ENCODE peak calls at places on chromosomes 2 and 18, in ten cellular contexts. One of them, this sample, is unnamed. For H3K4me1, the result is how much of the 10 kb centered on the place peaks cover.

GRCh38 chr2:41521191-41521590 is 526.6 kb upstream of the PKDCC start:
- DNase-seq in right cardiac atrium: no peak
- DNase-seq in IMR-90: no peak
- DNase-seq in mesendoderm: peak
- DNase-seq in Karpas-422: no peak
- DNase-seq in SJCRH30: no peak
- DNase-seq in SJSA1: no peak
- DNase-seq in psoas muscle: no peak
- DNase-seq in OCI-LY7: no peak
- DNase-seq in CD8-positive, alpha-beta memory T cell: no peak
- DNase-seq in this sample: no peak

GRCh38 chr2:230895536-230896345 is 29.3 kb downstream of the GPR55 start:
- DNase-seq in Karpas-422: no peak
- DNase-seq in right cardiac atrium: no peak
- DNase-seq in mesendoderm: no peak
- DNase-seq in CD8-positive, alpha-beta memory T cell: no peak
- DNase-seq in psoas muscle: no peak
- DNase-seq in OCI-LY7: no peak
- DNase-seq in SJCRH30: no peak
- DNase-seq in IMR-90: no peak
- DNase-seq in SJSA1: no peak
- DNase-seq in this sample: peak

GRCh38 chr2:131032393-131032836 is 60.8 kb downstream of the FAM168B start:
- DNase-seq in SJCRH30: no peak
- DNase-seq in SJSA1: no peak
- DNase-seq in Karpas-422: no peak
- DNase-seq in OCI-LY7: no peak
- DNase-seq in mesendoderm: no peak
- DNase-seq in CD8-positive, alpha-beta memory T cell: no peak
- DNase-seq in IMR-90: no peak
- DNase-seq in psoas muscle: no peak
- DNase-seq in right cardiac atrium: no peak
- DNase-seq in this sample: peak

GRCh38 chr2:21841341-21841740 is 717.6 kb downstream of the TDRD15 start:
- DNase-seq in Karpas-422: no peak
- DNase-seq in SJCRH30: no peak
- DNase-seq in psoas muscle: no peak
- DNase-seq in mesendoderm: peak
- DNase-seq in right cardiac atrium: no peak
- DNase-seq in IMR-90: no peak
- DNase-seq in OCI-LY7: no peak
- DNase-seq in SJSA1: no peak
- DNase-seq in CD8-positive, alpha-beta memory T cell: no peak
- DNase-seq in this sample: no peak

GRCh38 chr2:230687498-230687897 is 25.1 kb upstream of the CAB39 start:
- DNase-seq in OCI-LY7: no peak
- DNase-seq in IMR-90: peak
- DNase-seq in SJCRH30: peak
- DNase-seq in CD8-positive, alpha-beta memory T cell: no peak
- DNase-seq in Karpas-422: no peak
- DNase-seq in SJSA1: peak
- DNase-seq in right cardiac atrium: no peak
- DNase-seq in psoas muscle: no peak
- DNase-seq in mesendoderm: no peak
- DNase-seq in this sample: no peak

GRCh38 chr18:37564796-37565137 is 831 bp downstream of the CELF4 start:
- DNase-seq in psoas muscle: peak
- DNase-seq in Karpas-422: no peak
- DNase-seq in right cardiac atrium: peak
- DNase-seq in mesendoderm: peak
- DNase-seq in SJSA1: peak
- DNase-seq in IMR-90: peak
- DNase-seq in CD8-positive, alpha-beta memory T cell: no peak
- DNase-seq in OCI-LY7: no peak
- DNase-seq in SJCRH30: peak
- DNase-seq in this sample: no peak

GRCh38 chr18:80159713-80160636 is 50.9 kb downstream of the ADNP2 start:
- DNase-seq in IMR-90: no peak
- DNase-seq in mesendoderm: peak
- DNase-seq in SJSA1: no peak
- DNase-seq in psoas muscle: peak
- DNase-seq in OCI-LY7: no peak
- DNase-seq in SJCRH30: no peak
- DNase-seq in CD8-positive, alpha-beta memory T cell: no peak
- DNase-seq in right cardiac atrium: no peak
- DNase-seq in Karpas-422: no peak
- DNase-seq in this sample: peak

GRCh38 chr2:37672104-37672869 is 845 bp upstream of the CDC42EP3 start:
- DNase-seq in SJSA1: peak
- DNase-seq in Karpas-422: peak
- DNase-seq in CD8-positive, alpha-beta memory T cell: peak
- DNase-seq in mesendoderm: peak
- DNase-seq in SJCRH30: peak
- DNase-seq in psoas muscle: peak
- DNase-seq in OCI-LY7: peak
- DNase-seq in right cardiac atrium: peak
- DNase-seq in IMR-90: peak
- DNase-seq in this sample: no peak

GRCh38 chr2:13921245-13921644 is 711.3 kb upstream of the LRATD1 start:
- DNase-seq in OCI-LY7: no peak
- DNase-seq in Karpas-422: no peak
- DNase-seq in IMR-90: no peak
- DNase-seq in SJCRH30: no peak
- DNase-seq in psoas muscle: no peak
- DNase-seq in SJSA1: no peak
- DNase-seq in mesendoderm: no peak
- DNase-seq in CD8-positive, alpha-beta memory T cell: no peak
- DNase-seq in right cardiac atrium: no peak
- DNase-seq in this sample: no peak

GRCh38 chr2:239196474-239197021 is 204.3 kb downstream of the HDAC4 start:
- DNase-seq in Karpas-422: no peak
- DNase-seq in right cardiac atrium: no peak
- DNase-seq in OCI-LY7: no peak
- DNase-seq in mesendoderm: no peak
- DNase-seq in CD8-positive, alpha-beta memory T cell: no peak
- DNase-seq in SJCRH30: no peak
- DNase-seq in SJSA1: no peak
- DNase-seq in IMR-90: no peak
- DNase-seq in psoas muscle: no peak
- DNase-seq in this sample: no peak

GRCh38 chr2:140376686-140377085 is 1596.5 kb upstream of the NXPH2 start:
- DNase-seq in CD8-positive, alpha-beta memory T cell: no peak
- DNase-seq in Karpas-422: no peak
- DNase-seq in SJCRH30: peak
- DNase-seq in right cardiac atrium: no peak
- DNase-seq in psoas muscle: no peak
- DNase-seq in mesendoderm: peak
- DNase-seq in IMR-90: no peak
- DNase-seq in SJSA1: no peak
- DNase-seq in OCI-LY7: no peak
- DNase-seq in this sample: no peak

GRCh38 chr2:170715932-170716777 is 1.0 kb downstream of the SP5 start:
- DNase-seq in psoas muscle: no peak
- DNase-seq in SJSA1: no peak
- DNase-seq in IMR-90: no peak
- DNase-seq in CD8-positive, alpha-beta memory T cell: no peak
- DNase-seq in right cardiac atrium: no peak
- DNase-seq in mesendoderm: peak
- DNase-seq in SJCRH30: no peak
- DNase-seq in Karpas-422: no peak
- DNase-seq in OCI-LY7: no peak
- DNase-seq in this sample: no peak

GRCh38 chr2:101912545-101912944 is 79.2 kb upstream of the IL1R2 start:
- DNase-seq in IMR-90: no peak
- DNase-seq in OCI-LY7: peak
- DNase-seq in right cardiac atrium: no peak
- DNase-seq in CD8-positive, alpha-beta memory T cell: no peak
- DNase-seq in mesendoderm: no peak
- DNase-seq in SJSA1: no peak
- DNase-seq in SJCRH30: no peak
- DNase-seq in psoas muscle: no peak
- DNase-seq in Karpas-422: peak
- DNase-seq in this sample: no peak

GRCh38 chr2:228102949-228103348 is 78.5 kb downstream of the SPHKAP start:
- DNase-seq in SJSA1: no peak
- DNase-seq in OCI-LY7: no peak
- DNase-seq in mesendoderm: no peak
- DNase-seq in Karpas-422: no peak
- DNase-seq in psoas muscle: no peak
- DNase-seq in CD8-positive, alpha-beta memory T cell: no peak
- DNase-seq in SJCRH30: no peak
- DNase-seq in right cardiac atrium: no peak
- DNase-seq in IMR-90: no peak
- DNase-seq in this sample: no peak

GRCh38 chr2:28217042-28217740 is 175.5 kb upstream of the FOSL2 start:
- DNase-seq in psoas muscle: no peak
- DNase-seq in CD8-positive, alpha-beta memory T cell: no peak
- DNase-seq in SJSA1: no peak
- DNase-seq in IMR-90: no peak
- DNase-seq in mesendoderm: no peak
- DNase-seq in SJCRH30: no peak
- DNase-seq in OCI-LY7: no peak
- DNase-seq in right cardiac atrium: no peak
- DNase-seq in Karpas-422: no peak
- DNase-seq in this sample: no peak

GRCh38 chr2:9032555-9032954 is 29.1 kb upstream of the MBOAT2 start:
- DNase-seq in SJSA1: no peak
- DNase-seq in CD8-positive, alpha-beta memory T cell: no peak
- DNase-seq in Karpas-422: no peak
- DNase-seq in SJCRH30: no peak
- DNase-seq in OCI-LY7: no peak
- DNase-seq in IMR-90: no peak
- DNase-seq in mesendoderm: no peak
- DNase-seq in psoas muscle: no peak
- DNase-seq in right cardiac atrium: no peak
- DNase-seq in this sample: no peak
- H3K4me1 ChIP-seq in SJSA1: under half
- H3K4me1 ChIP-seq in CD8-positive, alpha-beta memory T cell: under half
- H3K4me1 ChIP-seq in Karpas-422: under half
- H3K4me1 ChIP-seq in SJCRH30: under half
- H3K4me1 ChIP-seq in OCI-LY7: under half
- H3K4me1 ChIP-seq in IMR-90: under half
- H3K4me1 ChIP-seq in mesendoderm: under half
- H3K4me1 ChIP-seq in psoas muscle: under half
- H3K4me1 ChIP-seq in right cardiac atrium: under half
- H3K4me1 ChIP-seq in this sample: under half

GRCh38 chr2:10406016-10406415 is 42.1 kb downstream of the ODC1 start:
- DNase-seq in SJCRH30: no peak
- DNase-seq in Karpas-422: no peak
- DNase-seq in mesendoderm: no peak
- DNase-seq in IMR-90: no peak
- DNase-seq in OCI-LY7: no peak
- DNase-seq in SJSA1: no peak
- DNase-seq in CD8-positive, alpha-beta memory T cell: no peak
- DNase-seq in psoas muscle: peak
- DNase-seq in right cardiac atrium: no peak
- DNase-seq in this sample: no peak
- H3K4me1 ChIP-seq in SJCRH30: under half
- H3K4me1 ChIP-seq in Karpas-422: under half
- H3K4me1 ChIP-seq in mesendoderm: under half
- H3K4me1 ChIP-seq in IMR-90: under half
- H3K4me1 ChIP-seq in OCI-LY7: under half
- H3K4me1 ChIP-seq in SJSA1: half or more
- H3K4me1 ChIP-seq in CD8-positive, alpha-beta memory T cell: under half
- H3K4me1 ChIP-seq in psoas muscle: half or more
- H3K4me1 ChIP-seq in right cardiac atrium: under half
- H3K4me1 ChIP-seq in this sample: half or more

GRCh38 chr2:134412639-134412999 is 158.7 kb downstream of the MGAT5 start:
- DNase-seq in SJCRH30: no peak
- DNase-seq in right cardiac atrium: no peak
- DNase-seq in IMR-90: no peak
- DNase-seq in psoas muscle: no peak
- DNase-seq in SJSA1: no peak
- DNase-seq in Karpas-422: no peak
- DNase-seq in mesendoderm: no peak
- DNase-seq in CD8-positive, alpha-beta memory T cell: no peak
- DNase-seq in OCI-LY7: no peak
- DNase-seq in this sample: no peak

GRCh38 chr2:134413430-134413829 is 159.6 kb downstream of the MGAT5 start:
- DNase-seq in IMR-90: peak
- DNase-seq in SJCRH30: no peak
- DNase-seq in SJSA1: no peak
- DNase-seq in OCI-LY7: no peak
- DNase-seq in right cardiac atrium: no peak
- DNase-seq in mesendoderm: no peak
- DNase-seq in CD8-positive, alpha-beta memory T cell: no peak
- DNase-seq in Karpas-422: no peak
- DNase-seq in psoas muscle: no peak
- DNase-seq in this sample: no peak

GRCh38 chr2:134411828-134412638 is 158.2 kb downstream of the MGAT5 start:
- DNase-seq in IMR-90: peak
- DNase-seq in SJSA1: peak
- DNase-seq in CD8-positive, alpha-beta memory T cell: peak
- DNase-seq in psoas muscle: peak
- DNase-seq in Karpas-422: peak
- DNase-seq in SJCRH30: peak
- DNase-seq in right cardiac atrium: peak
- DNase-seq in OCI-LY7: peak
- DNase-seq in mesendoderm: peak
- DNase-seq in this sample: no peak

GRCh38 chr2:134416018-134416417 is 162.1 kb downstream of the MGAT5 start:
- DNase-seq in IMR-90: no peak
- DNase-seq in SJSA1: no peak
- DNase-seq in Karpas-422: no peak
- DNase-seq in CD8-positive, alpha-beta memory T cell: no peak
- DNase-seq in right cardiac atrium: no peak
- DNase-seq in psoas muscle: no peak
- DNase-seq in OCI-LY7: no peak
- DNase-seq in SJCRH30: no peak
- DNase-seq in mesendoderm: no peak
- DNase-seq in this sample: no peak

DNA sequence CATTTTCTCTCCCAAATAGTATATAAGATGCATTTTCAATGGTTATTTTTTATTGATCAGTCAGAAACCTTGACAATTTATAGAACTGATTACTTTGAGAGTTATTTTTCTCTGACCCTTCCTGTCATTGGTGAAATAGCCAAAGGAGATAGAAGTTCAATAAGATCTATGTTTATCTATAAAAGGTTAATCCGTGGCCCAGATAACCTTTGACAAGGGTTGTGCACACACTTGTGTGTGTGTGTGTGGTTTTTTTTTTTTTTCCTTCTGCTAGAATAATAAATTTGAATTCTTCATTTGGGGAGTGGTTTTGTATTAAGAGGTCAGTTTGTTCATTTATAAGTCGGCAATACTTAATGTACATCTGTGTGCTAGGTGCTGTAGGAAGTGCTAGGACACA is 160.0 kb downstream of the MGAT5 start:
- DNase-seq in SJCRH30: no peak
- DNase-seq in mesendoderm: no peak
- DNase-seq in psoas muscle: no peak
- DNase-seq in SJSA1: no peak
- DNase-seq in Karpas-422: no peak
- DNase-seq in CD8-positive, alpha-beta memory T cell: no peak
- DNase-seq in IMR-90: no peak
- DNase-seq in OCI-LY7: no peak
- DNase-seq in right cardiac atrium: no peak
- DNase-seq in this sample: no peak
- H3K4me1 ChIP-seq in SJCRH30: under half
- H3K4me1 ChIP-seq in mesendoderm: under half
- H3K4me1 ChIP-seq in psoas muscle: under half
- H3K4me1 ChIP-seq in SJSA1: under half
- H3K4me1 ChIP-seq in Karpas-422: under half
- H3K4me1 ChIP-seq in CD8-positive, alpha-beta memory T cell: under half
- H3K4me1 ChIP-seq in IMR-90: under half
- H3K4me1 ChIP-seq in OCI-LY7: half or more
- H3K4me1 ChIP-seq in right cardiac atrium: under half
- H3K4me1 ChIP-seq in this sample: under half

GRCh38 chr2:205959528-205959927 is 126.4 kb downstream of the INO80D start:
- DNase-seq in IMR-90: no peak
- DNase-seq in psoas muscle: no peak
- DNase-seq in right cardiac atrium: no peak
- DNase-seq in OCI-LY7: no peak
- DNase-seq in SJCRH30: no peak
- DNase-seq in mesendoderm: no peak
- DNase-seq in Karpas-422: no peak
- DNase-seq in CD8-positive, alpha-beta memory T cell: no peak
- DNase-seq in SJSA1: no peak
- DNase-seq in this sample: no peak
- H3K4me1 ChIP-seq in IMR-90: under half
- H3K4me1 ChIP-seq in psoas muscle: under half
- H3K4me1 ChIP-seq in right cardiac atrium: under half
- H3K4me1 ChIP-seq in OCI-LY7: under half
- H3K4me1 ChIP-seq in SJCRH30: under half
- H3K4me1 ChIP-seq in mesendoderm: under half
- H3K4me1 ChIP-seq in Karpas-422: under half
- H3K4me1 ChIP-seq in CD8-positive, alpha-beta memory T cell: under half
- H3K4me1 ChIP-seq in SJSA1: under half
- H3K4me1 ChIP-seq in this sample: under half